ENCODE peak calls at places on chromosomes 1 and 21, in seven cellular contexts. One of them, this sample, is unnamed. For H3K36me3 and H3K4me1, the result is how much of the 10 kb centered on the place peaks cover.

GRCh38 chr1:169426174-169426716 is 1.0 kb downstream of the CCDC181 start:
- DNase-seq in colonic mucosa: no peak
- DNase-seq in sigmoid colon: no peak
- DNase-seq in Panc1: no peak
- DNase-seq in OCI-LY7: no peak
- DNase-seq in H1: no peak
- DNase-seq in aorta: no peak
- DNase-seq in this sample: no peak

GRCh38 chr1:111197598-111198289 is 2.7 kb downstream of the DENND2D start:
- DNase-seq in H1: peak
- DNase-seq in aorta: no peak
- DNase-seq in OCI-LY7: peak
- DNase-seq in colonic mucosa: peak
- DNase-seq in sigmoid colon: no peak
- DNase-seq in Panc1: peak
- DNase-seq in this sample: peak

GRCh38 chr1:32759521-32759980 is 57.0 kb upstream of the SYNC start:
- DNase-seq in Panc1: no peak
- DNase-seq in H1: no peak
- DNase-seq in aorta: no peak
- DNase-seq in OCI-LY7: no peak
- DNase-seq in sigmoid colon: no peak
- DNase-seq in colonic mucosa: peak
- DNase-seq in this sample: peak

GRCh38 chr21:33378081-33378480 is 25.1 kb upstream of the IFNGR2 start:
- DNase-seq in Panc1: no peak
- DNase-seq in OCI-LY7: no peak
- DNase-seq in aorta: no peak
- DNase-seq in sigmoid colon: no peak
- DNase-seq in colonic mucosa: no peak
- DNase-seq in H1: no peak
- DNase-seq in this sample: no peak

GRCh38 chr1:226945858-226946245 is 5.8 kb downstream of the COQ8A start:
- DNase-seq in aorta: no peak
- DNase-seq in OCI-LY7: no peak
- DNase-seq in H1: no peak
- DNase-seq in sigmoid colon: no peak
- DNase-seq in Panc1: no peak
- DNase-seq in colonic mucosa: no peak
- DNase-seq in this sample: no peak

GRCh38 chr1:26096471-26096870 is 15.2 kb upstream of the PDIK1L start:
- DNase-seq in Panc1: no peak
- DNase-seq in OCI-LY7: no peak
- DNase-seq in aorta: no peak
- DNase-seq in colonic mucosa: no peak
- DNase-seq in sigmoid colon: no peak
- DNase-seq in H1: no peak
- DNase-seq in this sample: no peak

GRCh38 chr1:224203243-224204016 is 20.4 kb downstream of the DEGS1 start:
- DNase-seq in H1: no peak
- DNase-seq in sigmoid colon: peak
- DNase-seq in Panc1: no peak
- DNase-seq in colonic mucosa: peak
- DNase-seq in OCI-LY7: peak
- DNase-seq in aorta: peak
- DNase-seq in this sample: peak

GRCh38 chr1:209387271-209387968 is 196.1 kb upstream of the CAMK1G start:
- DNase-seq in sigmoid colon: no peak
- DNase-seq in H1: no peak
- DNase-seq in Panc1: no peak
- DNase-seq in colonic mucosa: no peak
- DNase-seq in OCI-LY7: no peak
- DNase-seq in aorta: no peak
- DNase-seq in this sample: no peak

GRCh38 chr1:246569248-246570238 is 3.3 kb downstream of the CNST start:
- DNase-seq in Panc1: peak
- DNase-seq in OCI-LY7: no peak
- DNase-seq in aorta: no peak
- DNase-seq in sigmoid colon: no peak
- DNase-seq in H1: no peak
- DNase-seq in colonic mucosa: peak
- DNase-seq in this sample: no peak

GRCh38 chr1:14786104-14786675 is 187.7 kb downstream of the KAZN start:
- DNase-seq in OCI-LY7: no peak
- DNase-seq in colonic mucosa: no peak
- DNase-seq in Panc1: no peak
- DNase-seq in sigmoid colon: no peak
- DNase-seq in H1: no peak
- DNase-seq in aorta: no peak
- DNase-seq in this sample: no peak

GRCh38 chr1:192861860-192862259 is 53.0 kb downstream of the RGS2 start:
- DNase-seq in H1: no peak
- DNase-seq in OCI-LY7: no peak
- DNase-seq in sigmoid colon: no peak
- DNase-seq in aorta: no peak
- DNase-seq in colonic mucosa: no peak
- DNase-seq in Panc1: peak
- DNase-seq in this sample: no peak

GRCh38 chr1:31695327-31695726 is 8.5 kb downstream of the COL16A1 start:
- DNase-seq in aorta: no peak
- DNase-seq in colonic mucosa: no peak
- DNase-seq in H1: no peak
- DNase-seq in OCI-LY7: no peak
- DNase-seq in Panc1: no peak
- DNase-seq in sigmoid colon: no peak
- DNase-seq in this sample: no peak

GRCh38 chr1:68473060-68473459 is 23.3 kb upstream of the RPE65 start:
- DNase-seq in aorta: no peak
- DNase-seq in OCI-LY7: no peak
- DNase-seq in sigmoid colon: no peak
- DNase-seq in colonic mucosa: no peak
- DNase-seq in Panc1: no peak
- DNase-seq in H1: no peak
- DNase-seq in this sample: no peak

GRCh38 chr21:35203093-35204021 is 154.3 kb upstream of the RUNX1 start:
- DNase-seq in sigmoid colon: no peak
- DNase-seq in OCI-LY7: no peak
- DNase-seq in H1: no peak
- DNase-seq in colonic mucosa: no peak
- DNase-seq in aorta: no peak
- DNase-seq in Panc1: no peak
- DNase-seq in this sample: no peak

GRCh38 chr21:43985690-43986251 is 26.3 kb upstream of the TRAPPC10 start:
- DNase-seq in colonic mucosa: no peak
- DNase-seq in aorta: no peak
- DNase-seq in Panc1: no peak
- DNase-seq in OCI-LY7: no peak
- DNase-seq in H1: no peak
- DNase-seq in sigmoid colon: no peak
- DNase-seq in this sample: no peak

GRCh38 chr1:1216770-1217620 is 3.0 kb upstream of the TNFRSF4 start:
- DNase-seq in colonic mucosa: no peak
- DNase-seq in Panc1: no peak
- DNase-seq in OCI-LY7: no peak
- DNase-seq in H1: no peak
- DNase-seq in sigmoid colon: no peak
- DNase-seq in aorta: no peak
- DNase-seq in this sample: no peak

GRCh38 chr1:157969693-157970485 is 23.6 kb upstream of the KIRREL1 start:
- DNase-seq in H1: no peak
- DNase-seq in OCI-LY7: peak
- DNase-seq in sigmoid colon: peak
- DNase-seq in Panc1: no peak
- DNase-seq in aorta: peak
- DNase-seq in colonic mucosa: peak
- DNase-seq in this sample: no peak

GRCh38 chr1:101239095-101240040 is 2.5 kb downstream of the S1PR1 start:
- DNase-seq in colonic mucosa: no peak
- DNase-seq in H1: no peak
- DNase-seq in sigmoid colon: peak
- DNase-seq in OCI-LY7: no peak
- DNase-seq in Panc1: no peak
- DNase-seq in aorta: no peak
- DNase-seq in this sample: no peak

GRCh38 chr1:85062425-85063026 is 14.2 kb upstream of the MCOLN3 start:
- DNase-seq in Panc1: no peak
- DNase-seq in colonic mucosa: no peak
- DNase-seq in aorta: no peak
- DNase-seq in OCI-LY7: no peak
- DNase-seq in sigmoid colon: no peak
- DNase-seq in H1: no peak
- DNase-seq in this sample: no peak

GRCh38 chr1:54604051-54604450 is 19.3 kb downstream of the FAM151A start:
- DNase-seq in aorta: no peak
- DNase-seq in OCI-LY7: no peak
- DNase-seq in H1: no peak
- DNase-seq in Panc1: no peak
- DNase-seq in sigmoid colon: no peak
- DNase-seq in colonic mucosa: peak
- DNase-seq in this sample: peak

GRCh38 chr1:54606990-54607325 is 16.4 kb downstream of the FAM151A start:
- DNase-seq in aorta: no peak
- DNase-seq in sigmoid colon: peak
- DNase-seq in H1: no peak
- DNase-seq in OCI-LY7: no peak
- DNase-seq in Panc1: no peak
- DNase-seq in colonic mucosa: no peak
- DNase-seq in this sample: peak

GRCh38 chr1:54603241-54603640 is 20.1 kb downstream of the FAM151A start:
- DNase-seq in Panc1: no peak
- DNase-seq in sigmoid colon: no peak
- DNase-seq in aorta: no peak
- DNase-seq in H1: no peak
- DNase-seq in colonic mucosa: no peak
- DNase-seq in OCI-LY7: no peak
- DNase-seq in this sample: no peak

GRCh38 chr1:54606096-54606989 is 17.0 kb downstream of the FAM151A start:
- DNase-seq in aorta: no peak
- DNase-seq in OCI-LY7: no peak
- DNase-seq in Panc1: no peak
- DNase-seq in H1: no peak
- DNase-seq in colonic mucosa: peak
- DNase-seq in sigmoid colon: peak
- DNase-seq in this sample: peak

DNA sequence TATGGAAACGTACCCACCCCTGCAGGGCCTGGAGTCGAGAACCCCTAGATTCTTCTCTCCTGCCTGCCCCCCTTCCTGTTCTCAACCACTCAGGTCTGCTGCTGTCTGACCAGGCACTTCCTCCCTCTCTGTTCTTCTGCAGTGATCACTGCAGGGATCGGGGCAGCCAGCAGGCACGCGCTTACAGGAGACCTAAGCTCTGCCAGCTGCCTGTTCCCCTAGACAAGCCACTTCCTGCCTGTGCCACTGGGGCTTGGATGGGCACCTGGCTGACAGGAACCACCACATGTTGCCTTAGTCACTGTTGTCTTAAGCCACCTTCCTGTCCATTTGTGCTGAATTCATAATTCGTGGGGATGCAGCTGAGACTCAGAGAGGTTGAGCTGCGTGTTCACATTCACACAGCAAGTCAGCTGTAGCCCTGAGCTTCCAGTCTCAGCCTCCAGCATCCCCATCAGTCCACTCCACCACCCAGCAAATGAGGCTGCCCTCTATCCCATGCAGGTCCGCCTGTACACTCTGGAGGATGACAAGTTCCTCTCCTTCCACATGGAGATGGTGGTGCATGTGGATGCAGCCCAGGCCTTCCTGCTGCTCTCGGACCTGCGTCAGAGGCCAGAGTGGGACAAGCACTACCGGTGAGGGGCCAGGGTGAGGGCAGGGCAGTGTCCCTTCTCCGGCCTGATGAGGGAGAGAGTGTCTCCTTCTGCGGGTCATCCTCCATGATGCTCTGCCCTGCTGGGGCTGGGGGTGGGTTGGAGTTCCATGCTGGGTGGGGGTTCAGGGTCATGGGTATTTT is 18.6 kb downstream of the FAM151A start:
- DNase-seq in OCI-LY7: peak
- DNase-seq in aorta: no peak
- DNase-seq in H1: no peak
- DNase-seq in Panc1: no peak
- DNase-seq in sigmoid colon: peak
- DNase-seq in colonic mucosa: no peak
- DNase-seq in this sample: peak
- H3K36me3 ChIP-seq in OCI-LY7: under half
- H3K36me3 ChIP-seq in aorta: under half
- H3K36me3 ChIP-seq in H1: under half
- H3K36me3 ChIP-seq in Panc1: under half
- H3K36me3 ChIP-seq in sigmoid colon: under half
- H3K36me3 ChIP-seq in colonic mucosa: under half
- H3K36me3 ChIP-seq in this sample: under half

GRCh38 chr1:205809469-205809868 is 3.5 kb downstream of the SLC41A1 start:
- DNase-seq in sigmoid colon: no peak
- DNase-seq in Panc1: no peak
- DNase-seq in aorta: no peak
- DNase-seq in OCI-LY7: no peak
- DNase-seq in H1: no peak
- DNase-seq in colonic mucosa: no peak
- DNase-seq in this sample: no peak
- H3K4me1 ChIP-seq in sigmoid colon: half or more
- H3K4me1 ChIP-seq in Panc1: under half
- H3K4me1 ChIP-seq in aorta: under half
- H3K4me1 ChIP-seq in OCI-LY7: under half
- H3K4me1 ChIP-seq in H1: under half
- H3K4me1 ChIP-seq in colonic mucosa: under half
- H3K4me1 ChIP-seq in this sample: under half

DNA sequence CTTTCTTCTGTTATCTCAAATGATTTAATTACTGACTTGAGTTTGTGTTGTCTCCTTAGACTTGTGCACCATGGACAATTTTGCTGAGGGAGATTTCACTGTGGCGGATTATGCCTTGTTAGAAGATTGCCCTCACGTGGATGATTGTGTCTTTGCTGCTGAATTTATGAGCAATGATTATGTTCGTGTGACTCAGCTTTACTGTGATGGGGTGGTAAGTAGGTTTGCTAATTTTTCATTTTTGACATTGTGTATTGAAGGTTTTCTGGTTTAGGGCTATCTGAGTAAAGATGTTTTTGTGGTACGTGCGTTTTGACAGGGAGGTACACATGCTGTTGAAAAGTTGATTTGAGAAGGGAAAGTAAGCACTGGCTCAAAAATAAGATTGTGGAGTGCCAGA is 14.1 kb downstream of the TTC3 start:
- DNase-seq in aorta: no peak
- DNase-seq in sigmoid colon: no peak
- DNase-seq in colonic mucosa: no peak
- DNase-seq in H1: no peak
- DNase-seq in OCI-LY7: no peak
- DNase-seq in Panc1: no peak
- DNase-seq in this sample: peak
- H3K4me3 ChIP-seq in aorta: no peak
- H3K4me3 ChIP-seq in sigmoid colon: no peak
- H3K4me3 ChIP-seq in colonic mucosa: no peak
- H3K4me3 ChIP-seq in H1: no peak
- H3K4me3 ChIP-seq in OCI-LY7: no peak
- H3K4me3 ChIP-seq in Panc1: no peak
- H3K4me3 ChIP-seq in this sample: no peak

DNA sequence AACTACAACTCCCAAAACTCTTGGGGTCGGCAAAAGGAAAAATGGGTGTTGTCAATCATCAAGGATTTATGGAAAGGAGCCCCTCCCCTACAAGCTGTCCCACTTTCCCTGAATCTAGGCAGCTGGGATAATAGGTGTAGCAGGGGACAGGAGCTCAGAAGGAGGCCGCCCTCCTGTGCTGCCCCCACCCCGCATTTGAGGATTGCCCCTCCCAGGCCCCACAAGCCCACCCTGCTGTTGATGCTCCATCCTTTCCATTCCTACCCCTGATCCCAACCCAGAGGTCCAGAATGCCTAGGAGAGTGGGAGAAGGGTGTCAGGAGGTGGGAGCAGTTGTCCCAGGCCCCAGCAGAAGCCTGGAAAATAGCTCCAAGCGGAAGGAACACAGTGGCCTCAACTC is 1.9 kb upstream of the MRPL24 start:
- DNase-seq in Panc1: no peak
- DNase-seq in H1: no peak
- DNase-seq in aorta: no peak
- DNase-seq in OCI-LY7: no peak
- DNase-seq in colonic mucosa: no peak
- DNase-seq in sigmoid colon: no peak
- DNase-seq in this sample: no peak
- H3K36me3 ChIP-seq in Panc1: under half
- H3K36me3 ChIP-seq in H1: under half
- H3K36me3 ChIP-seq in aorta: under half
- H3K36me3 ChIP-seq in OCI-LY7: half or more
- H3K36me3 ChIP-seq in colonic mucosa: under half
- H3K36me3 ChIP-seq in sigmoid colon: under half
- H3K36me3 ChIP-seq in this sample: under half